ENCODE peak calls at places on chromosomes 11 and 22, in four cellular contexts. L is left ventricle myocardium inferior, Y is PC-9, V is ovary. R is an unnamed sample. For H3K4me1, the result is how much of the 10 kb centered on the place peaks cover.

GRCh38 chr11:2693851-2694261 is 5.9 kb downstream of the KCNQ1OT1 start:
- DNase-seq in L (peak), Y (no peak), V (no peak), R (peak)

GRCh38 chr11:47331454-47332302 is 20.8 kb downstream of the MYBPC3 start:
- DNase-seq in L (no peak), Y (no peak), V (no peak), R (no peak)

GRCh38 chr22:38238519-38239051 is 34.2 kb downstream of the TMEM184B start:
- DNase-seq in L (no peak), Y (peak), V (peak), R (no peak)

GRCh38 chr11:43516316-43516820 is 157.6 kb downstream of the TTC17 start:
- DNase-seq in L (no peak), Y (no peak), V (no peak), R (no peak)

GRCh38 chr11:115151010-115151409 is 353.2 kb downstream of the CADM1 start:
- DNase-seq in L (no peak), Y (no peak), V (no peak), R (no peak)

GRCh38 chr11:133827556-133827955 is 17.8 kb downstream of the SPATA19 start:
- DNase-seq in L (no peak), Y (no peak), V (no peak), R (no peak)

GRCh38 chr11:69370984-69371709 is 77.2 kb downstream of the MYEOV start:
- DNase-seq in L (peak), Y (no peak), V (no peak), R (no peak)

GRCh38 chr11:13939952-13940610 is 22.4 kb upstream of the SPON1 start:
- DNase-seq in L (no peak), Y (peak), V (no peak), R (no peak)

GRCh38 chr11:26971961-26972360 is 22.0 kb upstream of the FIBIN start:
- DNase-seq in L (no peak), Y (no peak), V (no peak), R (no peak)

GRCh38 chr11:113684558-113684957 is 21.6 kb downstream of the TMPRSS5 start:
- DNase-seq in L (no peak), Y (no peak), V (no peak), R (no peak)

GRCh38 chr11:50075856-50076255 is 43.2 kb downstream of the OR4C45 start:
- DNase-seq in L (no peak), Y (no peak), V (no peak), R (no peak)

GRCh38 chr11:71499546-71499945 is 27.5 kb upstream of the KRTAP5-7 start:
- DNase-seq in L (no peak), Y (peak), V (no peak), R (no peak)

GRCh38 chr22:20600137-20600673 is 92.8 kb downstream of the MED15 start:
- DNase-seq in L (no peak), Y (no peak), V (no peak), R (no peak)

GRCh38 chr22:39462443-39463147 is 5.8 kb downstream of the MGAT3 start:
- DNase-seq in L (peak), Y (no peak), V (no peak), R (no peak)

GRCh38 chr22:38873469-38874411 is 1.7 kb upstream of the CBX6 start:
- DNase-seq in L (no peak), Y (peak), V (no peak), R (no peak)

GRCh38 chr11:31397239-31397834 is 27.7 kb downstream of the DNAJC24 start:
- DNase-seq in L (no peak), Y (peak), V (no peak), R (no peak)

GRCh38 chr11:114262681-114263509 is 33.3 kb upstream of the NNMT start:
- DNase-seq in L (no peak), Y (peak), V (no peak), R (no peak)

GRCh38 chr22:35452810-35453743 is 53.1 kb downstream of the MCM5 start:
- DNase-seq in L (no peak), Y (no peak), V (no peak), R (no peak)

GRCh38 chr22:49923445-49923844 is 5.0 kb downstream of the CRELD2 start:
- DNase-seq in L (no peak), Y (no peak), V (no peak), R (no peak)

GRCh38 chr11:13831707-13832106 is 130.8 kb upstream of the SPON1 start:
- DNase-seq in L (no peak), Y (no peak), V (no peak), R (no peak)

GRCh38 chr22:22397292-22397870 is 111.2 kb downstream of the ZNF280B start:
- DNase-seq in L (peak), Y (peak), V (no peak), R (peak)

GRCh38 chr11:133306019-133306418 is 226.3 kb downstream of the OPCML start:
- DNase-seq in L (no peak), Y (no peak), V (no peak), R (no peak)

GRCh38 chr11:60625262-60625661 is 74.2 kb upstream of the MS4A8 start:
- DNase-seq in L (no peak), Y (no peak), V (no peak), R (no peak)

GRCh38 chr11:10426475-10426874 is 28.6 kb upstream of the AMPD3 start:
- DNase-seq in L (no peak), Y (no peak), V (no peak), R (no peak)

GRCh38 chr11:57640068-57640800 is 9.5 kb downstream of the YPEL4 start:
- DNase-seq in L (no peak), Y (no peak), V (no peak), R (no peak)

GRCh38 chr11:11189501-11189900 is 163.5 kb downstream of the CSNK2A3 start:
- DNase-seq in L (no peak), Y (no peak), V (no peak), R (no peak)

GRCh38 chr11:46916669-46917108 is 1.7 kb downstream of the LRP4 start:
- DNase-seq in L (peak), Y (no peak), V (peak), R (peak)

GRCh38 chr11:9639985-9640384 is 23.9 kb upstream of the SWAP70 start:
- DNase-seq in L (no peak), Y (peak), V (no peak), R (no peak)

GRCh38 chr11:74276581-74276980 is 34.9 kb downstream of the P4HA3 start:
- DNase-seq in L (no peak), Y (no peak), V (no peak), R (no peak)

GRCh38 chr11:95499516-95500135 is 268.6 kb upstream of the SESN3 start:
- DNase-seq in L (no peak), Y (no peak), V (no peak), R (no peak)

GRCh38 chr11:70203749-70204465 is 811 bp downstream of the FADD start:
- DNase-seq in L (no peak), Y (peak), V (peak), R (no peak)

GRCh38 chr11:18775492-18776292 is 15.9 kb downstream of the PTPN5 start:
- DNase-seq in L (peak), Y (peak), V (no peak), R (no peak)

GRCh38 chr22:43501951-43502874 is 90.4 kb downstream of the MPPED1 start:
- DNase-seq in L (no peak), Y (no peak), V (no peak), R (no peak)

GRCh38 chr11:79018371-79018849 is 422.4 kb downstream of the TENM4 start:
- DNase-seq in L (no peak), Y (no peak), V (peak), R (no peak)

GRCh38 chr22:37396488-37397084 is 30.7 kb downstream of the ELFN2 start:
- DNase-seq in L (no peak), Y (no peak), V (no peak), R (no peak)

GRCh38 chr22:19884954-19885751 is 30.5 kb upstream of the GNB1L start:
- DNase-seq in L (peak), Y (no peak), V (no peak), R (no peak)

GRCh38 chr11:30045144-30045543 is 28.3 kb upstream of the KCNA4 start:
- DNase-seq in L (no peak), Y (no peak), V (no peak), R (no peak)

GRCh38 chr11:8100605-8101004 is 19.6 kb downstream of the TUB start:
- DNase-seq in L (no peak), Y (no peak), V (no peak), R (no peak)

GRCh38 chr11:16239130-16240105 is 116.9 kb downstream of the SOX6 start:
- DNase-seq in L (no peak), Y (no peak), V (no peak), R (no peak)

GRCh38 chr11:119417726-119418540 is 5.0 kb downstream of the THY1 start:
- DNase-seq in L (no peak), Y (no peak), V (no peak), R (no peak)
- H3K27ac ChIP-seq in L (no peak), Y (no peak), V (no peak), R (peak)

DNA sequence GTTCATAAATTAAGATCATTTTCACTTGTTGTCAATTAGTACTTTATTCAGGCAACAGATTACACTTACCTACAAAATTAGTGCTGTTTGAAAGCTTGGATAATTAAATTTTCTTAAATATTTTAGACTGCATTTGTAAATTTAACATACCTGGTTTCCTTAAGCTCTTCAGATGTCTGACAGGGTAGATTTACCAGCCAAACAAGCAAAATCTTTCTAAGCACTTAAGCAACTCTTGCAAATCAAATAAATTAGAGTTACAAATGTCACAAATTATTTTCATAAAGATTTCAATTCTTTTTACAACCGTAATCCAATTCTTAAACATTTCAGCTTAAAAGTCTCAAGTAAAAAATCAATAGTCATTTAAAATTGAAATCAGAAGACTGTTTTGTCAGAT is 129.8 kb downstream of the DBX1 start:
- DNase-seq in L (no peak), Y (no peak), V (no peak), R (no peak)
- H3K4me1 ChIP-seq in L (half or more), Y (half or more), V (under half), R (under half)

GRCh38 chr22:17369553-17370035 is 334 bp downstream of the CECR2 start:
- DNase-seq in L (peak), Y (no peak), V (peak), R (no peak)

GRCh38 chr22:17366830-17367229 is 2.4 kb upstream of the CECR2 start:
- DNase-seq in L (peak), Y (no peak), V (peak), R (no peak)

GRCh38 chr22:17366329-17366728 is 2.9 kb upstream of the CECR2 start:
- DNase-seq in L (no peak), Y (no peak), V (no peak), R (no peak)

GRCh38 chr22:17368727-17369552 is at the start of gene CECR2:
- DNase-seq in L (peak), Y (no peak), V (peak), R (no peak)

DNA sequence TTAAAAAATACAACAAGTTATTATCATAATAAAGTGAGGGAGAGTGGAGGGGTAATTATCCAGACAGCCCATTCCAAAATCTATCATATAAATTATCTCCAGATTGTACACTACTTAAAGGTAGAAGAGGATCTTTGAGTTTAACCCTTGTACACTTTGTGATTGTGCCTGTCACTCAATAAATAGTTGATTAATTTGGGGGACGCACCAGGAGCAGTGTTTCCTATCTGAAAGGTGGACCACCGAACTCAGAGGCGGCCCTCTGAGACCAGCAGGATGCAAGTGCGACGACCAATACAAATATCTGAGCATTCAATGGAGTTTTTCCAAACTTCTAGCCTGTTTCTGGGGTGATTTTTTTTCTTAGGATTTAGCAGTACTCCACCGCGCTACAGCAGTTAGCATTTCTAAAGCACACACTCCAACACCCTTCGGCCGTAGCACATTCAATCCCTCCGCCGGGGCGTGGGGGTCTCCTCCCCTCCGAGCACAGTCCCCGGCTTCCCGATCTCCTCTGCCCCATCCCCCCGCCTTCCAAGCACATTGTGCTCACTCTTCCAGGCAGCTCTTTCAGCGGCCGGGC is 1.0 kb upstream of the CECR2 start:
- DNase-seq in L (no peak), Y (no peak), V (peak), R (no peak)
- H3K4me3 ChIP-seq in L (peak), Y (no peak), V (peak), R (no peak)

GRCh38 chr22:48616656-48617055 is 1211.0 kb downstream of the BRD1 start:
- DNase-seq in L (no peak), Y (no peak), V (no peak), R (no peak)
- H3K27ac ChIP-seq in L (no peak), Y (no peak), V (no peak), R (no peak)

GRCh38 chr11:104668797-104669463 is 229.3 kb downstream of the CASP12 start:
- DNase-seq in L (no peak), Y (peak), V (no peak), R (no peak)
- H3K4me1 ChIP-seq in L (under half), Y (under half), V (under half), R (under half)

GRCh38 chr11:65549088-65549487 is 9.1 kb downstream of the LTBP3 start:
- DNase-seq in L (no peak), Y (no peak), V (no peak), R (no peak)

GRCh38 chr11:65545853-65546216 is 12.3 kb downstream of the LTBP3 start:
- DNase-seq in L (no peak), Y (no peak), V (no peak), R (no peak)

GRCh38 chr11:65547446-65548125 is 10.6 kb downstream of the LTBP3 start:
- DNase-seq in L (no peak), Y (no peak), V (no peak), R (no peak)

GRCh38 chr11:65542738-65543390 is 15.3 kb downstream of the LTBP3 start:
- DNase-seq in L (no peak), Y (no peak), V (no peak), R (no peak)

GRCh38 chr11:65546217-65546958 is 11.8 kb downstream of the LTBP3 start:
- DNase-seq in L (peak), Y (no peak), V (peak), R (peak)
- H3K4me3 ChIP-seq in L (peak), Y (no peak), V (no peak), R (peak)

R was measured in tibial artery.